ENCODE peak calls at places on chromosomes 6 and 20, in nine cellular contexts. E is germinal center, I is caudate nucleus, G is NCI-H2171, J is hepatocyte, N is A549, F is progenitor cell of endocrine pancreas, Q is anterior cingulate cortex, R is right lobe of liver. L is an unnamed sample.

GRCh38 chr6:20271818-20272217 is 59.5 kb upstream of the MBOAT1 start:
- DNase-seq in E (no peak), I (no peak), G (no peak), J (no peak), N (no peak), F (no peak), Q (no peak), R (no peak), L (no peak)

GRCh38 chr6:35319346-35320030 is 21.9 kb downstream of the DEF6 start:
- DNase-seq in E (no peak), I (no peak), G (no peak), J (no peak), N (no peak), F (no peak), Q (no peak), R (no peak), L (no peak)

GRCh38 chr6:139115980-139116758 is 18.7 kb upstream of the HECA start:
- DNase-seq in E (no peak), I (no peak), G (no peak), J (no peak), N (no peak), F (no peak), Q (no peak), R (no peak), L (no peak)

GRCh38 chr20:41142914-41143313 is 5.6 kb downstream of the PLCG1 start:
- DNase-seq in E (no peak), I (no peak), G (no peak), J (no peak), N (no peak), F (no peak), Q (no peak), R (no peak), L (no peak)

GRCh38 chr6:33967266-33967767 is 163.5 kb upstream of the MLN start:
- DNase-seq in E (no peak), I (no peak), G (peak), J (no peak), N (no peak), F (no peak), Q (no peak), R (peak), L (no peak)

GRCh38 chr6:130825772-130826441 is 1.3 kb upstream of the SMLR1 start:
- DNase-seq in E (no peak), I (no peak), G (no peak), J (no peak), N (no peak), F (no peak), Q (no peak), R (no peak), L (no peak)

GRCh38 chr6:36822506-36823269 is 16.6 kb downstream of the CPNE5 start:
- DNase-seq in E (no peak), I (no peak), G (no peak), J (no peak), N (no peak), F (no peak), Q (no peak), R (no peak), L (no peak)

GRCh38 chr20:57991211-57991841 is 237.1 kb downstream of the ANKRD60 start:
- DNase-seq in E (no peak), I (no peak), G (no peak), J (no peak), N (peak), F (no peak), Q (no peak), R (no peak), L (peak)

GRCh38 chr6:128046033-128046432 is 145.2 kb upstream of the THEMIS start:
- DNase-seq in E (no peak), I (no peak), G (no peak), J (no peak), N (no peak), F (no peak), Q (no peak), R (no peak), L (no peak)

GRCh38 chr6:100445512-100445911 is 19.2 kb downstream of the SIM1 start:
- DNase-seq in E (no peak), I (no peak), G (no peak), J (no peak), N (no peak), F (no peak), Q (no peak), R (no peak), L (no peak)

GRCh38 chr20:37976862-37977261 is 56.4 kb downstream of the TTI1 start:
- DNase-seq in E (no peak), I (no peak), G (no peak), J (no peak), N (no peak), F (no peak), Q (no peak), R (no peak), L (no peak)

GRCh38 chr20:43569282-43569681 is 10.5 kb downstream of the SGK2 start:
- DNase-seq in E (no peak), I (no peak), G (no peak), J (no peak), N (no peak), F (no peak), Q (no peak), R (no peak), L (no peak)

GRCh38 chr6:11042750-11043551 is 1.2 kb downstream of the ELOVL2 start:
- DNase-seq in E (peak), I (no peak), G (no peak), J (no peak), N (no peak), F (no peak), Q (no peak), R (no peak), L (no peak)

GRCh38 chr6:15588966-15589634 is 73.7 kb downstream of the DTNBP1 start:
- DNase-seq in E (no peak), I (no peak), G (no peak), J (no peak), N (no peak), F (no peak), Q (no peak), R (no peak), L (no peak)

L was measured in psoas muscle.